ENCODE peak calls at places on chromosome 13, in nine cellular contexts. N is AG10803; K is ascending aorta; B is mesothelial cell of epicardium; J is bronchial epithelial cell; A is uterus; E is CD4-positive, alpha-beta T cell; G is BJ; Z is kidney. R is an unnamed sample.

GRCh38 chr13:26923824-26924605 is 163.4 kb upstream of the GPR12 start:
- DNase-seq in G (no peak), A (no peak), K (no peak), B (no peak), Z (no peak), E (no peak), J (peak), N (peak), R (no peak)

GRCh38 chr13:43572601-43573360 is 214.0 kb downstream of the ENOX1 start:
- DNase-seq in K (no peak), G (peak), E (no peak), J (peak), N (peak), Z (no peak), A (no peak), B (no peak), R (no peak)

GRCh38 chr13:98466634-98467236 is 110.2 kb downstream of the STK24 start:
- DNase-seq in E (peak), Z (peak), B (no peak), J (peak), K (no peak), A (no peak), G (no peak), N (peak), R (no peak)

GRCh38 chr13:77300176-77301141 is 26.4 kb downstream of the MYCBP2 start:
- DNase-seq in E (no peak), A (no peak), K (no peak), G (peak), J (peak), N (peak), B (no peak), Z (no peak), R (no peak)

GRCh38 chr13:101127741-101128353 is 288.5 kb downstream of the NALCN start:
- DNase-seq in G (no peak), B (no peak), N (peak), A (no peak), K (no peak), E (peak), Z (no peak), J (peak), R (peak)

GRCh38 chr13:21747456-21747855 is 76.6 kb downstream of the FGF9 start:
- DNase-seq in E (no peak), J (no peak), A (no peak), K (no peak), Z (no peak), B (no peak), G (no peak), N (no peak), R (no peak)

GRCh38 chr13:21534760-21535159 is 69.2 kb downstream of the MICU2 start:
- DNase-seq in A (no peak), B (no peak), J (no peak), Z (no peak), E (no peak), G (no peak), N (no peak), K (no peak), R (no peak)

GRCh38 chr13:29535663-29536655 is 59.5 kb downstream of the SLC7A1 start:
- DNase-seq in B (no peak), J (no peak), A (no peak), K (no peak), N (no peak), Z (no peak), G (no peak), E (no peak), R (no peak)

GRCh38 chr13:81080911-81081454 is 740.1 kb upstream of the SPRY2 start:
- DNase-seq in B (no peak), A (no peak), G (no peak), N (no peak), Z (no peak), J (no peak), K (no peak), E (no peak), R (no peak)

GRCh38 chr13:29529755-29530154 is 65.7 kb downstream of the SLC7A1 start:
- DNase-seq in B (no peak), E (no peak), K (no peak), Z (no peak), G (no peak), J (no peak), N (no peak), A (no peak), R (no peak)

GRCh38 chr13:94886191-94886590 is 173.8 kb upstream of the SOX21 start:
- DNase-seq in A (no peak), G (peak), N (peak), J (no peak), E (no peak), B (no peak), K (no peak), Z (no peak), R (no peak)

GRCh38 chr13:52158629-52159158 is 703 bp downstream of the NEK3 start:
- DNase-seq in J (peak), B (no peak), G (no peak), N (peak), Z (no peak), A (peak), K (no peak), E (no peak), R (no peak)

GRCh38 chr13:85525411-85525810 is 273.8 kb downstream of the SLITRK6 start:
- DNase-seq in N (no peak), E (no peak), G (no peak), K (no peak), Z (no peak), J (no peak), A (no peak), B (no peak), R (no peak)

DNA sequence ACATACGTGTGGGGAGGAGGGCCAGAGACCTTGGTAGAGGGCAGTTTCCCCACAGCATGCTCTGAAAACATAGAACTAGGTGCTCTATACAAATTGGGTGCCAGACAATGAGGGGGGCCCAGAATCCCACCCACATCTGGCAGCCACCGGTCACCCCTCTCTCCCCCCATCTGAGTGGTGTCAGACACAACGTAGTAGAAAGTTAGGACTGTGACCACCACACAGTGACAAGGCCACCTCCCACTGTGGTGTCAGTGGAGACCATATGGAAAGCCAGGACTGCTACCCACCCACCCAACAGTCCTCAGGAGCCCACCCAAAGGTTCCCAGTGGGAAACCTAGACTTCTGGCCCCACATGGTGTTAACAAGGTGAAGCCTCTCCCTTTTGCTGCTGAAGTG is 2.1 kb upstream of the ATP4B start:
- DNase-seq in G (no peak), J (no peak), Z (peak), N (no peak), K (no peak), E (no peak), B (peak), A (no peak), R (no peak)
- TF ChIP-seq CTCF in G (no peak), J (no peak), Z (no peak), N (no peak), K (no peak), E (no peak), B (no peak), A (no peak), R (no peak)

DNA sequence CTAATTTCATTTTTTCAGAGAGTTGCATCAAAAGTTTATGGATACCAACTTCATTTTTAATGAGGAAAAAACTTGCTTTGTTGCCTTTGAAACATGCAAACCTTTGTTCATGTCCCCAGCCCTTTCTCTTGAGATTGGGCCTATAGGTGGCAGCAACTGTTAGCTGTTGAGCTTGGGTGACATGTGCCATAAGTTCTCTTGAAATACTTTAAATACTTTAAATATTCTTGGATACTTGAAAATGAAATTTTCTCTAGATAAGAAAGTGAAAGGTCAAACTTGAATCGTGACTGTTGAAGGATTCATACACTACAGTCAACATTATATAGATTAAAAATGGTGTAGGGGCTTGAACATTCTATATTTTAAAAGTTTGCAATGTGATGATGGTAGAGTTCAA is 294.9 kb downstream of the NDFIP2 start:
- DNase-seq in A (no peak), E (no peak), J (peak), K (no peak), G (no peak), Z (no peak), B (no peak), N (peak), R (peak)
- TF ChIP-seq CTCF in A (peak), E (no peak), J (peak), K (peak), G (peak), Z (peak), B (no peak), N (peak), R (peak)

GRCh38 chr13:53198017-53198416 is 169.4 kb downstream of the OLFM4 start:
- DNase-seq in G (no peak), N (no peak), J (no peak), A (no peak), Z (no peak), B (no peak), K (no peak), E (no peak), R (no peak)
- TF ChIP-seq CTCF in G (no peak), N (no peak), J (no peak), A (no peak), Z (no peak), B (no peak), K (no peak), E (no peak), R (no peak)

DNA sequence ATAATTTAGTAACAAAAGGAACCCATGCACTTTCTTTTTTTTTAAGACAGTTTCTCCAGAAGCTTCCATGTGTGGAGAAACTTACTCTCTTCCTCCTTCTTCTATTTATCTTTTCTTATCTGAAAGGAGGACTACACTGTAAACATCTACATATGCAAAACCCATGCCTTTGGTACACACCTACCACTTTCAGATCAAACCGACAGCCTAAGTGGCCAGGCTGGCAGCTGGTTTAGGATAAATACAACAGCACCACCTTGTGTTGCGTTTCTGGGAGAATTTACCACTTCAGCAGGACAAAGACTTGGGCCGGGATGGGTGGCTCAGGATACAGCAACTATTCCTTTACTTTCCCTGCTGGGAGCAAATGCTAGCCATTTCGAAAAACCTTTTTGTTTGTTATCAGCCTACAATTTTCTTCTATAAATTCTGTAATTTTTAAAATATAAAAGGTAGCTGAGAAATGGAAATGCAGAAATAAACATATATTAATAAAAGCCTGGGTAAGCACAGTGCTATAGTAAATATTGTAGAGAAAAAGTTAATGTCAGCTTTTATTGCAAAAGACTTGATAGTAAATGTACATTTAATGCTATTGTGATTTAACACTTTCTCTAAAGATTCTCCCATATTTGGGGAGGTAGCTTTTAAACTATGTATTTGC is 94.0 kb upstream of the RFC3 start:
- DNase-seq in N (peak), G (no peak), Z (peak), E (peak), J (peak), A (peak), K (peak), B (peak), R (peak)
- TF ChIP-seq CTCF in N (peak), G (peak), Z (peak), E (peak), J (peak), A (peak), K (peak), B (peak), R (peak)

GRCh38 chr13:102948006-102948405 is 102.2 kb downstream of the ERCC5 start:
- DNase-seq in K (no peak), N (no peak), J (no peak), Z (no peak), E (no peak), G (no peak), A (no peak), B (no peak), R (no peak)
- TF ChIP-seq CTCF in K (no peak), N (no peak), J (no peak), Z (no peak), E (no peak), G (no peak), A (no peak), B (no peak), R (no peak)

GRCh38 chr13:112647256-112647655 is 42.6 kb upstream of the ATP11A start:
- DNase-seq in E (no peak), G (no peak), Z (peak), B (no peak), N (no peak), J (no peak), K (no peak), A (peak), R (no peak)

GRCh38 chr13:112645327-112645914 is 44.4 kb upstream of the ATP11A start:
- DNase-seq in N (no peak), G (no peak), J (no peak), Z (peak), B (no peak), K (no peak), E (no peak), A (peak), R (no peak)

GRCh38 chr13:112651306-112651705 is 38.5 kb upstream of the ATP11A start:
- DNase-seq in A (no peak), J (no peak), E (no peak), N (no peak), K (no peak), B (no peak), G (no peak), Z (no peak), R (no peak)

GRCh38 chr13:112648966-112649690 is 40.7 kb upstream of the ATP11A start:
- DNase-seq in N (no peak), B (no peak), K (no peak), E (no peak), A (peak), G (no peak), Z (no peak), J (no peak), R (no peak)

DNA sequence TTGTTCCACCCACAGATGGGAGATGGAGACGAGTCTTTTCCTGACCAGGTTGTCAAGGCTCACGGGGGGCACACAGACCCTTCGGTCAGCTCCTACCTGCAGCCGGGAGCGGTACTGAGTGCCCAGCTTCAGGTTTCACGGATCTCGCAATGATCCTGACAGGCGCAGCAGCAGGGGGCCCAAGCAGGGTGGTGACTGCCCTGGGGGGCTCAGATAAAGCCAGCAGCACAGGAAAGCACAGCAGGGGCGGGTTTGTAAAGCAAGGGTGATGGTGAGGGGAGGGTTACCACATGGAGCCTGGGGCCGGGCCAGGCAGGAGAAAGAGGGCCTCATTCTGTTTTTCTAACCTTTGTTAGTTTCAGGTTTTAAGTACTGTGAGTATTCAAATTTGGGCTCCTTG is 41.7 kb upstream of the ATP11A start:
- DNase-seq in B (no peak), G (no peak), N (no peak), K (no peak), E (no peak), Z (peak), A (peak), J (no peak), R (no peak)
- TF ChIP-seq CTCF in B (no peak), G (no peak), N (no peak), K (no peak), E (no peak), Z (no peak), A (no peak), J (no peak), R (no peak)